ENCODE peak calls at places on chromosome 18, in four cellular contexts. One of them, this sample, is unnamed.

GRCh38 chr18:48855422-48856377 is 95.1 kb downstream of the SMAD7 start:
- DNase-seq in neural progenitor cell: no peak
- DNase-seq in OCI-LY7: no peak
- DNase-seq in GM23338: no peak
- DNase-seq in this sample: no peak

GRCh38 chr18:29653816-29654215 is 1388.7 kb downstream of the DSC3 start:
- DNase-seq in neural progenitor cell: no peak
- DNase-seq in OCI-LY7: no peak
- DNase-seq in GM23338: no peak
- DNase-seq in this sample: no peak

GRCh38 chr18:79934311-79935097 is 16.9 kb downstream of the SLC66A2 start:
- DNase-seq in neural progenitor cell: no peak
- DNase-seq in OCI-LY7: no peak
- DNase-seq in GM23338: no peak
- DNase-seq in this sample: peak

GRCh38 chr18:3012306-3012919 is 531 bp downstream of the LPIN2 start:
- DNase-seq in neural progenitor cell: no peak
- DNase-seq in OCI-LY7: peak
- DNase-seq in GM23338: peak
- DNase-seq in this sample: peak

GRCh38 chr18:26911840-26912239 is 46.3 kb upstream of the AQP4 start:
- DNase-seq in neural progenitor cell: peak
- DNase-seq in OCI-LY7: no peak
- DNase-seq in GM23338: no peak
- DNase-seq in this sample: no peak

GRCh38 chr18:48308027-48308635 is 101.1 kb downstream of the ZBTB7C start:
- DNase-seq in neural progenitor cell: no peak
- DNase-seq in OCI-LY7: no peak
- DNase-seq in GM23338: no peak
- DNase-seq in this sample: peak

GRCh38 chr18:55515946-55516710 is 71.9 kb downstream of the TCF4 start:
- DNase-seq in neural progenitor cell: no peak
- DNase-seq in OCI-LY7: no peak
- DNase-seq in GM23338: no peak
- DNase-seq in this sample: peak

GRCh38 chr18:59960272-59960671 is 60.5 kb downstream of the PMAIP1 start:
- DNase-seq in neural progenitor cell: no peak
- DNase-seq in OCI-LY7: no peak
- DNase-seq in GM23338: no peak
- DNase-seq in this sample: no peak

GRCh38 chr18:28080876-28081300 is 96.0 kb downstream of the CDH2 start:
- DNase-seq in neural progenitor cell: no peak
- DNase-seq in OCI-LY7: peak
- DNase-seq in GM23338: no peak
- DNase-seq in this sample: no peak

GRCh38 chr18:57077786-57078552 is 68.9 kb upstream of the BOD1L2 start:
- DNase-seq in neural progenitor cell: no peak
- DNase-seq in OCI-LY7: peak
- DNase-seq in GM23338: no peak
- DNase-seq in this sample: no peak

GRCh38 chr18:71398530-71398929 is 1109.7 kb downstream of the SOCS6 start:
- DNase-seq in neural progenitor cell: peak
- DNase-seq in OCI-LY7: no peak
- DNase-seq in GM23338: peak
- DNase-seq in this sample: peak

GRCh38 chr18:26540041-26540628 is 8.2 kb downstream of the KCTD1 start:
- DNase-seq in neural progenitor cell: no peak
- DNase-seq in OCI-LY7: no peak
- DNase-seq in GM23338: peak
- DNase-seq in this sample: peak

GRCh38 chr18:78918707-78919106 is 60.9 kb upstream of the SALL3 start:
- DNase-seq in neural progenitor cell: no peak
- DNase-seq in OCI-LY7: no peak
- DNase-seq in GM23338: no peak
- DNase-seq in this sample: no peak

GRCh38 chr18:63505566-63506335 is 29.0 kb downstream of the SERPINB5 start:
- DNase-seq in neural progenitor cell: peak
- DNase-seq in OCI-LY7: peak
- DNase-seq in GM23338: peak
- DNase-seq in this sample: peak

GRCh38 chr18:56709463-56709862 is 58.3 kb downstream of the WDR7 start:
- DNase-seq in neural progenitor cell: no peak
- DNase-seq in OCI-LY7: peak
- DNase-seq in GM23338: peak
- DNase-seq in this sample: peak

GRCh38 chr18:35387367-35387685 is 10.2 kb upstream of the ZNF396 start:
- DNase-seq in neural progenitor cell: no peak
- DNase-seq in OCI-LY7: no peak
- DNase-seq in GM23338: no peak
- DNase-seq in this sample: no peak

GRCh38 chr18:48934708-48935432 is 15.9 kb downstream of the SMAD7 start:
- DNase-seq in neural progenitor cell: no peak
- DNase-seq in OCI-LY7: peak
- DNase-seq in GM23338: no peak
- DNase-seq in this sample: no peak

GRCh38 chr18:67072789-67073188 is 443.7 kb downstream of the DSEL start:
- DNase-seq in neural progenitor cell: no peak
- DNase-seq in OCI-LY7: no peak
- DNase-seq in GM23338: no peak
- DNase-seq in this sample: peak

GRCh38 chr18:56563568-56563967 is 74.8 kb downstream of the TXNL1 start:
- DNase-seq in neural progenitor cell: peak
- DNase-seq in OCI-LY7: peak
- DNase-seq in GM23338: peak
- DNase-seq in this sample: peak

GRCh38 chr18:48607049-48607984 is 68.5 kb downstream of the CTIF start:
- DNase-seq in neural progenitor cell: peak
- DNase-seq in OCI-LY7: no peak
- DNase-seq in GM23338: no peak
- DNase-seq in this sample: no peak

GRCh38 chr18:45009766-45010165 is 329.1 kb downstream of the SETBP1 start:
- DNase-seq in neural progenitor cell: no peak
- DNase-seq in OCI-LY7: no peak
- DNase-seq in GM23338: no peak
- DNase-seq in this sample: no peak

GRCh38 chr18:69617888-69618287 is 217.2 kb downstream of the DOK6 start:
- DNase-seq in neural progenitor cell: no peak
- DNase-seq in OCI-LY7: no peak
- DNase-seq in GM23338: no peak
- DNase-seq in this sample: no peak

GRCh38 chr18:34807106-34807796 is 97.2 kb downstream of the DTNA start:
- DNase-seq in neural progenitor cell: peak
- DNase-seq in OCI-LY7: no peak
- DNase-seq in GM23338: peak
- DNase-seq in this sample: peak

GRCh38 chr18:45171575-45172225 is 443.6 kb upstream of the SLC14A2 start:
- DNase-seq in neural progenitor cell: no peak
- DNase-seq in OCI-LY7: no peak
- DNase-seq in GM23338: no peak
- DNase-seq in this sample: no peak

GRCh38 chr18:27996792-27997191 is 180.1 kb downstream of the CDH2 start:
- DNase-seq in neural progenitor cell: no peak
- DNase-seq in OCI-LY7: no peak
- DNase-seq in GM23338: no peak
- DNase-seq in this sample: peak

GRCh38 chr18:5772271-5772670 is 123.1 kb downstream of the TMEM200C start:
- DNase-seq in neural progenitor cell: no peak
- DNase-seq in OCI-LY7: no peak
- DNase-seq in GM23338: peak
- DNase-seq in this sample: no peak

GRCh38 chr18:27954226-27954625 is 222.7 kb downstream of the CDH2 start:
- DNase-seq in neural progenitor cell: peak
- DNase-seq in OCI-LY7: no peak
- DNase-seq in GM23338: no peak
- DNase-seq in this sample: peak

GRCh38 chr18:13877133-13877532 is 38.2 kb downstream of the MC2R start:
- DNase-seq in neural progenitor cell: peak
- DNase-seq in OCI-LY7: no peak
- DNase-seq in GM23338: no peak
- DNase-seq in this sample: no peak

GRCh38 chr18:21264651-21265050 is 22.6 kb downstream of the GREB1L start:
- DNase-seq in neural progenitor cell: peak
- DNase-seq in OCI-LY7: no peak
- DNase-seq in GM23338: peak
- DNase-seq in this sample: peak

GRCh38 chr18:12242658-12243260 is 11.4 kb upstream of the CIDEA start:
- DNase-seq in neural progenitor cell: no peak
- DNase-seq in OCI-LY7: no peak
- DNase-seq in GM23338: no peak
- DNase-seq in this sample: no peak

GRCh38 chr18:13112982-13113381 is 105.6 kb upstream of the LDLRAD4 start:
- DNase-seq in neural progenitor cell: peak
- DNase-seq in OCI-LY7: no peak
- DNase-seq in GM23338: peak
- DNase-seq in this sample: peak

GRCh38 chr18:77032121-77032758 is 100.3 kb downstream of the MBP start:
- DNase-seq in neural progenitor cell: no peak
- DNase-seq in OCI-LY7: no peak
- DNase-seq in GM23338: no peak
- DNase-seq in this sample: no peak
- TF ChIP-seq EZH2phosphoT487 in neural progenitor cell: no peak
- TF ChIP-seq EZH2phosphoT487 in OCI-LY7: no peak
- TF ChIP-seq EZH2phosphoT487 in GM23338: no peak
- TF ChIP-seq EZH2phosphoT487 in this sample: no peak

DNA sequence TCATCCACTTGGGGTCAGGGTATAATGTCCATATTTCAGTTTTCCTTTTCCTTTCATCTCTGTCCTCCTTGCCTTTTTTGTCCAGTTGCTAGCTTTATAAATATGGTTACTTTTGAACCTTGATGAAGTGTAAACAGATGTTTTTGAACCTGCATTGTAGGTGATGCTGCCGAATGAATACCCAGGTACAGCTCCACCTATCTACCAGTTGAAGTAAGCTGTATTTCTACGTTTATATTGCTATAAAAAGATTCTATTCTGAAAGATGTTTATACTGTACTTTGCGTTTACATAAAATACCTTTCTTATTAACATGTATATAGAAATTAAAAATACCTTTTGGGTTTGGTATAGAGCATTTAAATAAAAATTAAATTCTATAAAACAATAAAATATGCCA is 2.2 kb downstream of the IMPACT start:
- DNase-seq in neural progenitor cell: no peak
- DNase-seq in OCI-LY7: no peak
- DNase-seq in GM23338: peak
- DNase-seq in this sample: peak
- TF ChIP-seq CTCF in neural progenitor cell: peak
- TF ChIP-seq CTCF in OCI-LY7: peak
- TF ChIP-seq CTCF in GM23338: peak
- TF ChIP-seq CTCF in this sample: peak

GRCh38 chr18:23236876-23237468 is 101.7 kb downstream of the CABLES1 start:
- DNase-seq in neural progenitor cell: no peak
- DNase-seq in OCI-LY7: no peak
- DNase-seq in GM23338: no peak
- DNase-seq in this sample: no peak
- H3K4me2 ChIP-seq in neural progenitor cell: no peak
- H3K4me2 ChIP-seq in OCI-LY7: peak
- H3K4me2 ChIP-seq in GM23338: no peak
- H3K4me2 ChIP-seq in this sample: no peak

GRCh38 chr18:9804517-9805104 is 81.2 kb upstream of the TXNDC2 start:
- DNase-seq in neural progenitor cell: no peak
- DNase-seq in OCI-LY7: no peak
- DNase-seq in GM23338: no peak
- DNase-seq in this sample: peak

GRCh38 chr18:9806905-9807304 is 78.9 kb upstream of the TXNDC2 start:
- DNase-seq in neural progenitor cell: no peak
- DNase-seq in OCI-LY7: no peak
- DNase-seq in GM23338: no peak
- DNase-seq in this sample: no peak

GRCh38 chr18:9802774-9803697 is 82.7 kb upstream of the TXNDC2 start:
- DNase-seq in neural progenitor cell: peak
- DNase-seq in OCI-LY7: no peak
- DNase-seq in GM23338: peak
- DNase-seq in this sample: no peak

GRCh38 chr18:9802175-9802747 is 83.5 kb upstream of the TXNDC2 start:
- DNase-seq in neural progenitor cell: no peak
- DNase-seq in OCI-LY7: no peak
- DNase-seq in GM23338: no peak
- DNase-seq in this sample: no peak

GRCh38 chr18:9803698-9804516 is 81.9 kb upstream of the TXNDC2 start:
- DNase-seq in neural progenitor cell: peak
- DNase-seq in OCI-LY7: no peak
- DNase-seq in GM23338: peak
- DNase-seq in this sample: peak
- TF ChIP-seq EZH2phosphoT487 in neural progenitor cell: no peak
- TF ChIP-seq EZH2phosphoT487 in OCI-LY7: no peak
- TF ChIP-seq EZH2phosphoT487 in GM23338: no peak
- TF ChIP-seq EZH2phosphoT487 in this sample: no peak

DNA sequence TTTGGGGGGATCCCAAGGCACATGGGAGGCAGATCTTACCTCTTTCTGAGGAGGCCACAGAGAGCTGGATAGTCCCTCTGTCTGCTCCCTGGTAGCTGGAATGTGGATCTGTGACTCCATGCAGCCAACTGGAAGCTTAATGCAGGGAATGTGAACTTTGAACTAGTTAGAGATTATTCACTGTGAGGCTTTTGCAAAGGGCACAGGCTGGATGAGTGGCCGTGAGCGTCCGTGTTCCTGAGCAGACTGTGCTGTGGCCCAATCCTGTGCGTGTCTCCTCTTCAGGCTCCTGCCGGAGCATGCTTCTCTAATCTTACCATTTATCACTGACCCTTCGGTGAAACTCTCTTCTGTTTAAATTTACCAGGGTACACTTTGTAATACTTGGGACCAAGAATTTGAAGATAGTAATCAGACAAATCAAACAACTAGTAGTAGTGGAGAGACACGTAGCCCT is 187.6 kb downstream of the PTPRM start:
- DNase-seq in neural progenitor cell: peak
- DNase-seq in OCI-LY7: no peak
- DNase-seq in GM23338: no peak
- DNase-seq in this sample: no peak
- TF ChIP-seq CTCF in neural progenitor cell: no peak
- TF ChIP-seq CTCF in OCI-LY7: no peak
- TF ChIP-seq CTCF in GM23338: no peak
- TF ChIP-seq CTCF in this sample: no peak

GRCh38 chr18:50135903-50136302 is 59.0 kb downstream of the MYO5B start:
- DNase-seq in neural progenitor cell: no peak
- DNase-seq in OCI-LY7: no peak
- DNase-seq in GM23338: no peak
- DNase-seq in this sample: no peak

GRCh38 chr18:50127516-50128229 is 67.3 kb downstream of the MYO5B start:
- DNase-seq in neural progenitor cell: no peak
- DNase-seq in OCI-LY7: no peak
- DNase-seq in GM23338: no peak
- DNase-seq in this sample: peak

GRCh38 chr18:50133526-50133925 is 61.4 kb downstream of the MYO5B start:
- DNase-seq in neural progenitor cell: no peak
- DNase-seq in OCI-LY7: no peak
- DNase-seq in GM23338: peak
- DNase-seq in this sample: no peak

GRCh38 chr18:50128506-50129271 is 66.3 kb downstream of the MYO5B start:
- DNase-seq in neural progenitor cell: peak
- DNase-seq in OCI-LY7: no peak
- DNase-seq in GM23338: peak
- DNase-seq in this sample: no peak

GRCh38 chr18:50131591-50131990 is 63.4 kb downstream of the MYO5B start:
- DNase-seq in neural progenitor cell: no peak
- DNase-seq in OCI-LY7: no peak
- DNase-seq in GM23338: no peak
- DNase-seq in this sample: peak
- H3K4me2 ChIP-seq in neural progenitor cell: no peak
- H3K4me2 ChIP-seq in OCI-LY7: no peak
- H3K4me2 ChIP-seq in GM23338: no peak
- H3K4me2 ChIP-seq in this sample: no peak